ENCODE peak calls at places on chromosomes 5 and 9, in four cellular contexts. N is HCT116, O is K562, U is HepG2. H is an unnamed sample.

GRCh38 chr9:101791938-101792337 is 53.5 kb upstream of the GRIN3A start:
- DNase-seq in N (peak), O (peak), U (peak), H (no peak)

GRCh38 chr9:10612649-10613398 is at the start of gene PTPRD:
- DNase-seq in N (no peak), O (peak), U (peak), H (no peak)

GRCh38 chr5:53430618-53431252 is 49.7 kb upstream of the FST start:
- DNase-seq in N (peak), O (no peak), U (peak), H (no peak)

GRCh38 chr9:108515856-108516255 is 339.9 kb downstream of the ACTL7B start:
- DNase-seq in N (no peak), O (no peak), U (no peak), H (no peak)

GRCh38 chr5:119551819-119552218 is 77.5 kb upstream of the FAM170A start:
- DNase-seq in N (no peak), O (no peak), U (no peak), H (no peak)

GRCh38 chr5:71475788-71476384 is 20.4 kb downstream of the BDP1 start:
- DNase-seq in N (no peak), O (peak), U (peak), H (no peak)

GRCh38 chr9:27204578-27204977 is 92.4 kb downstream of the EQTN start:
- DNase-seq in N (no peak), O (no peak), U (no peak), H (no peak)

GRCh38 chr5:91468643-91469422 is 85.7 kb upstream of the ARRDC3 start:
- DNase-seq in N (no peak), O (no peak), U (no peak), H (no peak)

GRCh38 chr5:83509535-83509934 is 38.0 kb downstream of the VCAN start:
- DNase-seq in N (no peak), O (no peak), U (no peak), H (no peak)

GRCh38 chr5:168736201-168736940 is 157.2 kb upstream of the PANK3 start:
- DNase-seq in N (no peak), O (no peak), U (no peak), H (no peak)

GRCh38 chr9:135780086-135780485 is 78.1 kb downstream of the KCNT1 start:
- DNase-seq in N (no peak), O (no peak), U (no peak), H (no peak)

GRCh38 chr5:112956606-112957005 is 20.0 kb upstream of the DCP2 start:
- DNase-seq in N (no peak), O (no peak), U (no peak), H (no peak)

GRCh38 chr5:146904890-146905289 is 26.3 kb upstream of the PPP2R2B start:
- DNase-seq in N (no peak), O (no peak), U (no peak), H (no peak)

GRCh38 chr5:60945760-60946253 is 802 bp downstream of the NDUFAF2 start:
- DNase-seq in N (no peak), O (peak), U (peak), H (peak)

GRCh38 chr9:106864533-106865143 is 1.7 kb downstream of the ZNF462 start:
- DNase-seq in N (no peak), O (no peak), U (no peak), H (no peak)

GRCh38 chr5:83306572-83307241 is 164.8 kb upstream of the VCAN start:
- DNase-seq in N (peak), O (no peak), U (no peak), H (peak)

GRCh38 chr5:139740993-139741672 is 54.5 kb upstream of the PSD2 start:
- DNase-seq in N (no peak), O (no peak), U (no peak), H (no peak)

GRCh38 chr9:99905833-99906402 is 536 bp upstream of the STX17 start:
- DNase-seq in N (no peak), O (no peak), U (no peak), H (no peak)

GRCh38 chr5:32095261-32095671 is 78.9 kb downstream of the GOLPH3 start:
- DNase-seq in N (no peak), O (no peak), U (no peak), H (no peak)
- TF ChIP-seq ZBTB33 in N (no peak), O (no peak), U (no peak), H (no peak)

GRCh38 chr9:81656871-81657337 is 32.4 kb downstream of the TLE1 start:
- DNase-seq in N (no peak), O (no peak), U (peak), H (no peak)

GRCh38 chr9:81666123-81666522 is 23.2 kb downstream of the TLE1 start:
- DNase-seq in N (no peak), O (no peak), U (no peak), H (no peak)

GRCh38 chr9:81664638-81665513 is 24.5 kb downstream of the TLE1 start:
- DNase-seq in N (no peak), O (no peak), U (no peak), H (no peak)

GRCh38 chr9:81665514-81665838 is 23.9 kb downstream of the TLE1 start:
- DNase-seq in N (no peak), O (no peak), U (no peak), H (no peak)

DNA sequence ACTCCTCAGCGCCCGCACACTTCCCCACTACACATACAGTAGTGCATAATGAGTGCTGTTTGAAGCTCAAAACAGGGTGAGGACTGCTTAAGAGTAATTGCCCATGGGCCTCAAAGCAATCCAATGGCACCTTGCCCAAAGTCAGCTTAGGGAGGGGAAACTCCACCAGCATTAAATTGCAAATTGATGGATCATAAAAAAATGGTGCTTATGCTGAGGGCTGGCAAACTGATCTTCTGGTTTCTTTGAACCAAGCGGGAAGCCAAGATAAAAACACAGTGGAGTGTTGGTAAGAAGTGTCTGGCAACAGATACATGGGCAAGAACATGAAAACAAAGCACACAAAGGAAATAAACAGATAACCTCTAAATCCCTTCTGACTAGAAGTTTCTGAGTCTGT is 28.0 kb downstream of the TLE1 start:
- DNase-seq in N (no peak), O (no peak), U (no peak), H (no peak)
- TF ChIP-seq ZBTB33 in N (no peak), O (no peak), U (no peak), H (no peak)

DNA sequence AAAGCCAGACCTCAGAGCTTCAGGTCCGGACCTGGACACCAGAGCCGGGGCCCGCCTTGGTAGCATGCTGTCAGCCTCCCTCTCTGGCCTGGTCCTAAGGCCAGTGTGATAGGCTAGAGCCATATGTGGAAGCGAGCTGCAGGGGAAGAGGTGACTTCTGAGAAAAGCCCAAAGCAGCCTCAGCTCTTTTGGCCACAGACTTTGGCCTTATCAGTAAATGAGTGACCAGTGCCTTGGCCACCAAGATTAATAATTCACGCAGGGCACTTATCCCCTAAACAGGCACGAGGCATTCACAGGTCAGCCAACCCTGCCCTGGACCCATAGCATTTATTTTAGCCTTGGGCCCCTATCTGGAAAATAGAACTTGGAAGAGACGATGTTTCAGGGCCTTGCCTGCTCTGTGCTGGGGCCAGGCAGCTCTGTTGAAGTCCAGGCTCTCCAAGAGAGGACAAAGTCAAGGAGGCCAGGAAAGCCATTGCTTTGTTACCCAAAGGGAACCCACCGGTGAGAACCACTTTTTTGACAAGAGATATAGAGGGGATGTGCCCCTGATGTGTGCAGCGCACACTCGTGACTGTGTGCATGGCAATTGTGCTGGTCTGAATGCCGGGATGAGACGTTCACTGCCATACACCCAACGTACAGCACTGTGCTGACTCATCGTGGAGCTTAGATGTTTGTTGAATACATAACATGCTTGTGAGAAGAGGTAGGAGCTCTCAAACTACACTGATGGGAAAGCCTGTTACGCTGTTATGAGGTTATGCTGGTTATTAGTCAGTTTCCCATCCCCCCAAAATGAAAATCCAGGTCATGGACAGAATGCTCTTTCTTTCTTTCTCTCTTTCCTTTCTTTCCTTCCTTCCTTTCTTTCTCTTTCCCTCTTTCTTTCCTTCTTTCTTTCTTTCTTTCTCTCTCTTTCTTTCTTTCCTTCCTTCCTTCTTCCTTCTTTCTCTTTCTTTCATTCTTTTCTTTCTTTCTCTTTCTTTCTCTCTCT is 5.0 kb upstream of the SLC34A1 start:
- DNase-seq in N (no peak), O (peak), U (peak), H (no peak)
- TF ChIP-seq ZBTB33 in N (no peak), O (no peak), U (no peak), H (no peak)

GRCh38 chr5:93576015-93576414 is 5.0 kb downstream of the NR2F1-AS1 start:
- DNase-seq in N (no peak), O (no peak), U (no peak), H (no peak)
- TF ChIP-seq ZBTB33 in N (no peak), O (no peak), U (no peak), H (no peak)

GRCh38 chr5:80852331-80853245 is 107.6 kb upstream of the RASGRF2 start:
- DNase-seq in N (no peak), O (no peak), U (peak), H (no peak)
- TF ChIP-seq ZBTB33 in N (no peak), O (no peak), U (no peak), H (no peak)

DNA sequence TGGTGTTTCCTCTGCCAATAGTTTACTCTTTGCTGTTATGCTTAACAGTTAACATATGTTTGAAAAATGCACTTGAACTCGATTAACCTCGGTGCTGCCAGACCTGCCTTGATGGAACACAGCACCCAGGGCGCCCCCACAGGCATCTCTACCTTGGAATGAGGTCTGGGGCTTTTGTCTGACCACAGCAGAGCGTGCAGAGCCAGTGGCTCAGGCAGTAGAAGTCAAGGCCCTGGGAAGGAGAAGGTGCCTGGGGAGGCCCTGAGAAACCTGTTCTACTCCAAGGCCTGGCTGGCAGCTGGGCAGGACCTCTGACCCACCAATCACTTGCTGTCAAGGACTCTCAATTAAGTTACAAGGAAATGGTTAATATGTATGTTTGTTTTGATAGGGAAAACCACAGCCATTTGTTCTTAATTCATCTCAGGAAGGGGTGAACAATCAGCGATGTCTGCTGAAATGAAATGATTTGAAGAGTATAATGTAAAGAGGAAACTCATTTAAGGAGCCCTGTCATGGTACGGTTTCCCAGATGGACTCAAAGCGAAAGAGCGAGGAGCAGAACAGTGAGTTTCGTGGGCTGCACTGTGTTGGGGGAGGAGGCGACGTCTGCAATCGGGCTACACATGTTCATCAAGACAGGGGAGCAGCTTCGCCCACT is 21.9 kb downstream of the MACROH2A1 start:
- DNase-seq in N (no peak), O (no peak), U (no peak), H (no peak)
- TF ChIP-seq ZBTB33 in N (no peak), O (no peak), U (no peak), H (no peak)

GRCh38 chr5:141532726-141533125 is 43.8 kb downstream of the PCDHGC5 start:
- DNase-seq in N (no peak), O (no peak), U (no peak), H (no peak)

GRCh38 chr5:141529002-141529401 is 40.1 kb downstream of the PCDHGC5 start:
- DNase-seq in N (no peak), O (no peak), U (no peak), H (no peak)

GRCh38 chr5:141533897-141534296 is 45.0 kb downstream of the PCDHGC5 start:
- DNase-seq in N (no peak), O (no peak), U (no peak), H (no peak)

GRCh38 chr5:141529873-141530272 is 41.0 kb downstream of the PCDHGC5 start:
- DNase-seq in N (no peak), O (no peak), U (no peak), H (no peak)

DNA sequence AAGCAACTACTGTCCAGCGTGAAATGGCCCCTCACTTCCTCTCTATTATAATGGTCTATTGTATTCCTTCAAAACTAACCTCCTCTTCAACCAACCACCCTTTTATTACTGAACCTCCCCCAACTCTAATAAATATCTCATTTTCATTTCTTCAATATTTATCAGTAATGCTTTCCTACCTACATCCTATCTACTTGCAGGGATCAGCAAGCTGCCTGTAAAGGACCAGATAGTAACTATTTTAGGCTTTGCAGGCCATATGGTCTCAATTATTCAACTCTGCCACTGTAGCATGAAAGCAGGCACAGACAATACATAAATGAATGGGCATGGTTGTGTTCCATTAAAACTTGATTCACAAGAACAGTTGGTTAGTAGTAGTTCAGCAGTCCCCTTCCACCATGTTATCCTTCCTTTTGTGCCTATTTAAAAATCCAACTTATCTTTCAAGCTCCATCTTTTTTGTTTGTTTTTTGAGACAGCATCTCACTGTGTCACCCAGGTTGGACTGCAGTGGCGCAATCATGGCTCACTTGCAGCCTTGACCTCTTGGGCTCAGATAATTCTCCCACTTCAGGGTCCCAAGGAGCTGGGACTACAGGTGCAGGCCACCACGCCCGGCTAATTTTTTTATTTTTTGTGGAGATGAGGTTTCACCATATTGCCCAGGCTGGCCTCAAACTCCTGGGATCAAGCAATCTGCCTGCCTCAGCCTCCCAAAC is 45.8 kb downstream of the PCDHGC5 start:
- DNase-seq in N (no peak), O (no peak), U (peak), H (no peak)
- TF ChIP-seq ZBTB33 in N (no peak), O (no peak), U (no peak), H (no peak)

GRCh38 chr5:132190161-132190817 is 37.4 kb downstream of the P4HA2 start:
- DNase-seq in N (peak), O (peak), U (peak), H (no peak)
- TF ChIP-seq ZBTB33 in N (no peak), O (no peak), U (no peak), H (no peak)

GRCh38 chr9:74570879-74571512 is 73.9 kb downstream of the RORB start:
- DNase-seq in N (peak), O (peak), U (peak), H (no peak)
- TF ChIP-seq ZBTB33 in N (no peak), O (no peak), U (no peak), H (no peak)

DNA sequence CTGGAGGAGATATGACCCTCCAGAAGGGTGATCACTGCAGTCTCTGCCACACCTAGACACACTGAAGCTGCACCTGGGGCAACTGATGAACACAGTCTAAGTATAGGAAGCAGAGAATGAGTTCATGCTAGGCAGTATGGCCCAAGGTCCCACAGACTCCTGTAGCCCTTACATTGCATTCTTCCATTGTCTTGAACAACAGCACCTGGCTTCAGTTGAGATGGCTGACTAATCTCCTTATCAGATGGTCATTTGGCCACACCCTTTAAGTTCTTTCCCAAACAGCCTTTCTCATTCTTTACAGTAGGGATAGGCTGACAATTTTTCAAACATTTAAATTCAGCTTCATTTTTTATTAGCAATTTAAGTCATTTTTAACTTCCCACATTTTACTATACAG is 23.1 kb downstream of the CENPK start:
- DNase-seq in N (no peak), O (peak), U (no peak), H (no peak)
- TF ChIP-seq ZBTB33 in N (no peak), O (no peak), U (no peak), H (no peak)